ENCODE peak calls at places on chromosomes 7 and 10, in seven cellular contexts. I, X, R, M, Y, F and Z are unnamed samples.

GRCh38 chr7:101465131-101465530 is 102.5 kb downstream of the COL26A1 start:
- DNase-seq in R (no peak), F (no peak), M (no peak), X (no peak), Y (no peak), I (no peak), Z (no peak)

GRCh38 chr7:73701357-73701995 is 18.0 kb downstream of the STX1A start:
- DNase-seq in Y (peak), R (no peak), M (no peak), F (peak), X (peak), I (peak), Z (peak)

GRCh38 chr10:123380491-123381085 is 226.4 kb downstream of the BUB3 start:
- DNase-seq in X (peak), R (no peak), F (no peak), Y (peak), M (peak), I (no peak), Z (no peak)

GRCh38 chr10:127040756-127041155 is 135.5 kb downstream of the DOCK1 start:
- DNase-seq in M (no peak), R (no peak), Y (peak), X (no peak), I (no peak), F (no peak), Z (no peak)

GRCh38 chr7:16754869-16755317 is 1.3 kb downstream of the TSPAN13 start:
- DNase-seq in Y (no peak), M (no peak), X (peak), R (no peak), F (no peak), I (no peak), Z (peak)

GRCh38 chr10:12241810-12242529 is 46.0 kb downstream of the CDC123 start:
- DNase-seq in R (no peak), X (no peak), I (no peak), F (no peak), M (no peak), Y (no peak), Z (no peak)

GRCh38 chr10:26365681-26366327 is 72.3 kb upstream of the APBB1IP start:
- DNase-seq in F (no peak), M (no peak), Y (no peak), R (no peak), I (peak), X (no peak), Z (no peak)

GRCh38 chr7:26860361-26860760 is 4.0 kb downstream of the SKAP2 start:
- DNase-seq in Y (no peak), M (no peak), X (no peak), R (no peak), F (peak), I (peak), Z (peak)

GRCh38 chr7:40560672-40561071 is 425.9 kb downstream of the SUGCT start:
- DNase-seq in X (no peak), M (no peak), F (no peak), R (no peak), I (no peak), Y (no peak), Z (no peak)

GRCh38 chr7:107560898-107561516 is 2.7 kb downstream of the COG5 start:
- DNase-seq in X (peak), R (no peak), Y (no peak), M (no peak), I (no peak), F (no peak), Z (no peak)

GRCh38 chr7:51213618-51214017 is 103.0 kb downstream of the COBL start:
- DNase-seq in I (no peak), X (no peak), M (no peak), F (no peak), Y (no peak), R (no peak), Z (no peak)

GRCh38 chr7:36686499-36686898 is 37.8 kb downstream of the AOAH start:
- DNase-seq in M (no peak), X (no peak), Y (no peak), R (no peak), F (peak), I (peak), Z (no peak)

GRCh38 chr10:11381023-11381422 is 230.4 kb downstream of the USP6NL start:
- DNase-seq in I (no peak), Y (no peak), M (no peak), R (no peak), X (no peak), F (no peak), Z (no peak)

GRCh38 chr10:71846816-71847215 is 4.2 kb downstream of the PSAP start:
- DNase-seq in I (no peak), X (no peak), Y (no peak), M (no peak), F (no peak), R (no peak), Z (no peak)

GRCh38 chr7:138137423-138138171 is 61.3 kb downstream of the AKR1D1 start:
- DNase-seq in I (no peak), X (no peak), R (no peak), M (no peak), F (no peak), Y (no peak), Z (no peak)

GRCh38 chr7:64879800-64880199 is 23.3 kb upstream of the ZNF273 start:
- DNase-seq in I (no peak), Y (no peak), F (no peak), X (no peak), M (no peak), R (no peak), Z (peak)

GRCh38 chr7:28433604-28434254 is 21.4 kb downstream of the CREB5 start:
- DNase-seq in R (no peak), F (no peak), M (peak), Y (peak), I (peak), X (no peak), Z (peak)

GRCh38 chr7:141466151-141466904 is 84.9 kb upstream of the AGK start:
- DNase-seq in I (no peak), F (no peak), M (no peak), R (no peak), X (no peak), Y (no peak), Z (no peak)

GRCh38 chr7:12923971-12924370 is 236.5 kb downstream of the ARL4A start:
- DNase-seq in X (no peak), F (peak), M (no peak), R (no peak), I (peak), Y (no peak), Z (no peak)

GRCh38 chr10:34286136-34286739 is 528.9 kb downstream of the PARD3 start:
- DNase-seq in Y (no peak), X (peak), M (no peak), I (no peak), F (peak), R (no peak), Z (no peak)

GRCh38 chr7:110204527-110204926 is 886.4 kb upstream of the LRRN3 start:
- DNase-seq in M (no peak), X (no peak), F (peak), I (peak), Y (no peak), R (no peak), Z (no peak)

GRCh38 chr7:88203401-88203800 is 16.4 kb downstream of the SRI start:
- DNase-seq in F (no peak), R (no peak), Y (no peak), X (no peak), I (no peak), M (no peak), Z (no peak)